ENCODE peak calls at places on chromosomes 1 and 21, in seven cellular contexts. S is endothelial cell of umbilical vein, J is HCT116, E is HepG2, V is K562, A is SK-N-SH, G is H1. Y is an unnamed sample.

GRCh38 chr1:119582801-119583200 is 65.3 kb downstream of the ZNF697 start:
- DNase-seq in S (peak; percentile 62), J (peak; percentile 48), E (peak; percentile 39), V (peak; percentile 29), A (peak; percentile 19), G (peak; percentile 15), Y (no peak)

GRCh38 chr1:6545276-6545934 is 8.9 kb downstream of the NOL9 start:
- DNase-seq in S (peak; percentile 44), J (no peak), E (no peak), V (no peak), A (no peak), G (no peak), Y (no peak)

GRCh38 chr1:32336963-32337675 is 1.1 kb upstream of the MARCKSL1 start:
- DNase-seq in S (no peak), J (no peak), E (no peak), V (peak; percentile 49), A (no peak), G (no peak), Y (peak; percentile 76)

GRCh38 chr1:202112864-202113689 is 9.6 kb upstream of the GPR37L1 start:
- DNase-seq in S (no peak), J (no peak), E (no peak), V (no peak), A (no peak), G (no peak), Y (no peak)

GRCh38 chr1:11337536-11338350 is 64.7 kb downstream of the UBIAD1 start:
- DNase-seq in S (peak; percentile 51), J (peak; percentile 19), E (peak; percentile 23), V (peak; percentile 92), A (peak; percentile 88), G (no peak), Y (no peak)

GRCh38 chr1:1910651-1911389 is 4.2 kb upstream of the CALML6 start:
- DNase-seq in S (no peak), J (no peak), E (no peak), V (no peak), A (no peak), G (no peak), Y (no peak)

GRCh38 chr21:32595431-32595830 is 10.1 kb upstream of the TCP10L start:
- DNase-seq in S (no peak), J (no peak), E (no peak), V (no peak), A (no peak), G (no peak), Y (no peak)

GRCh38 chr1:93979718-93980319 is 70.6 kb upstream of the GCLM start:
- DNase-seq in S (peak; percentile 18), J (no peak), E (peak; percentile 93), V (no peak), A (no peak), G (no peak), Y (no peak)

GRCh38 chr1:161381707-161382106 is 14.0 kb upstream of the CFAP126 start:
- DNase-seq in S (peak; percentile 60), J (no peak), E (no peak), V (no peak), A (no peak), G (no peak), Y (no peak)

GRCh38 chr21:18951291-18952038 is 547.9 kb upstream of the TMPRSS15 start:
- DNase-seq in S (no peak), J (no peak), E (no peak), V (peak; percentile 6), A (peak; percentile 8), G (peak; percentile 9), Y (no peak)

GRCh38 chr1:1092890-1093609 is 18.9 kb upstream of the RNF223 start:
- DNase-seq in S (no peak), J (no peak), E (no peak), V (no peak), A (peak; percentile 14), G (no peak), Y (no peak)

GRCh38 chr1:14765773-14766172 is 167.3 kb downstream of the KAZN start:
- DNase-seq in S (no peak), J (no peak), E (no peak), V (no peak), A (no peak), G (no peak), Y (no peak)

GRCh38 chr1:23369335-23370013 is at the start of gene ZNF436:
- DNase-seq in S (peak; percentile 93), J (no peak), E (peak; percentile 41), V (peak; percentile 34), A (peak; percentile 72), G (no peak), Y (no peak)

GRCh38 chr1:147515046-147515869 is 26.0 kb upstream of the BCL9 start:
- DNase-seq in S (no peak), J (peak; percentile 62), E (peak; percentile 87), V (no peak), A (no peak), G (no peak), Y (no peak)

GRCh38 chr1:226473325-226473724 is 65.4 kb upstream of the PARP1 start:
- DNase-seq in S (no peak), J (no peak), E (no peak), V (no peak), A (peak; percentile 44), G (no peak), Y (no peak)

GRCh38 chr21:45951676-45952075 is 29.9 kb upstream of the COL6A1 start:
- DNase-seq in S (no peak), J (no peak), E (no peak), V (no peak), A (no peak), G (no peak), Y (no peak)

GRCh38 chr1:221118176-221118937 is 239.1 kb downstream of the HLX start:
- DNase-seq in S (no peak), J (no peak), E (no peak), V (no peak), A (no peak), G (no peak), Y (no peak)

GRCh38 chr1:147243228-147243685 is 773 bp downstream of the CHD1L start:
- DNase-seq in S (peak; percentile 70), J (no peak), E (peak; percentile 24), V (no peak), A (peak; percentile 65), G (no peak), Y (no peak)

GRCh38 chr1:77446841-77447555 is 165.2 kb downstream of the AK5 start:
- DNase-seq in S (peak; percentile 57), J (no peak), E (no peak), V (no peak), A (no peak), G (no peak), Y (no peak)

DNA sequence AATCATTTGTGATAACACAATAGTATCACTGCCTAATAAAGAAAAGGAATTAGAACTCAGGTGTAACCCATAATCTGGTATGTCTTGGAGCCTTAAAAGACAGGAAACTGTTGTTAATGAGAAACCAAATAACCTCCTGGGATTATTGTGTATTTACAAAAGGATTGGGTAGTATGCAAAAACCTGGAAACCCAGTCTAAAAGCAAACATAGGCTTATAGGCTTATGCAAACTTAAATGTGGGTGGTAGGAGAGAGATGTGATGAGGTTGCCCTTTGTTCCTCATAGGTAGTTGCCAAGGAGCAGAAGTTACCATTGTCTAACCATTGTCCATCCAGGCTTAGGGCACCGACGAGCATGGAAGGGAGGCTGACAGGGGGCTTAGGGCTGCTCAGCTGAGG is 165.8 kb downstream of the AK5 start:
- DNase-seq in S (no peak), J (no peak), E (peak; percentile 3), V (no peak), A (no peak), G (no peak), Y (no peak)
- TF ChIP-seq MAX in S (no peak), J (no peak), E (no peak), V (no peak), A (no peak), G (no peak), Y (no peak)

GRCh38 chr1:85047144-85047471 is 1.2 kb downstream of the MCOLN3 start:
- DNase-seq in S (no peak), J (no peak), E (no peak), V (no peak), A (no peak), G (no peak), Y (no peak)
- H3K27me3 ChIP-seq in S (peaks cover 55% of the 10 kb centered on the region), J (no peaks in the 10 kb centered on the region), E (peaks cover 4% of the 10 kb centered on the region), V (peaks cover 35% of the 10 kb centered on the region), A (peaks cover 67% of the 10 kb centered on the region), G (peaks cover 19% of the 10 kb centered on the region), Y (no peaks in the 10 kb centered on the region)

GRCh38 chr1:16124377-16125087 is 31.3 kb downstream of the EPHA2 start:
- DNase-seq in S (no peak), J (no peak), E (no peak), V (no peak), A (no peak), G (no peak), Y (no peak)
- TF ChIP-seq MAX in S (no peak), J (no peak), E (no peak), V (no peak), A (no peak), G (no peak), Y (no peak)

GRCh38 chr1:116352349-116352813 is 20.7 kb upstream of the ATP1A1 start:
- DNase-seq in S (no peak), J (no peak), E (no peak), V (no peak), A (no peak), G (no peak), Y (no peak)
- H3K27me3 ChIP-seq in S (no peaks in the 10 kb centered on the region), J (no peaks in the 10 kb centered on the region), E (no peaks in the 10 kb centered on the region), V (no peaks in the 10 kb centered on the region), A (no peaks in the 10 kb centered on the region), G (no peaks in the 10 kb centered on the region), Y (no peaks in the 10 kb centered on the region)

GRCh38 chr1:25743164-25744139 is 56.5 kb upstream of the SELENON start:
- DNase-seq in S (peak; percentile 79), J (no peak), E (no peak), V (no peak), A (no peak), G (no peak), Y (no peak)
- TF ChIP-seq MAX in S (peak; percentile 20), J (no peak), E (no peak), V (no peak), A (no peak), G (no peak), Y (no peak)

GRCh38 chr1:190478193-190479007 is 736 bp upstream of the BRINP3 start:
- DNase-seq in S (peak; percentile 49), J (peak; percentile 48), E (no peak), V (no peak), A (peak; percentile 43), G (no peak), Y (no peak)
- H3K27me3 ChIP-seq in S (peaks cover 34% of the 10 kb centered on the region), J (no peaks in the 10 kb centered on the region), E (no peaks in the 10 kb centered on the region), V (no peaks in the 10 kb centered on the region), A (no peaks in the 10 kb centered on the region), G (peaks cover 10% of the 10 kb centered on the region), Y (peaks cover 8% of the 10 kb centered on the region)

DNA sequence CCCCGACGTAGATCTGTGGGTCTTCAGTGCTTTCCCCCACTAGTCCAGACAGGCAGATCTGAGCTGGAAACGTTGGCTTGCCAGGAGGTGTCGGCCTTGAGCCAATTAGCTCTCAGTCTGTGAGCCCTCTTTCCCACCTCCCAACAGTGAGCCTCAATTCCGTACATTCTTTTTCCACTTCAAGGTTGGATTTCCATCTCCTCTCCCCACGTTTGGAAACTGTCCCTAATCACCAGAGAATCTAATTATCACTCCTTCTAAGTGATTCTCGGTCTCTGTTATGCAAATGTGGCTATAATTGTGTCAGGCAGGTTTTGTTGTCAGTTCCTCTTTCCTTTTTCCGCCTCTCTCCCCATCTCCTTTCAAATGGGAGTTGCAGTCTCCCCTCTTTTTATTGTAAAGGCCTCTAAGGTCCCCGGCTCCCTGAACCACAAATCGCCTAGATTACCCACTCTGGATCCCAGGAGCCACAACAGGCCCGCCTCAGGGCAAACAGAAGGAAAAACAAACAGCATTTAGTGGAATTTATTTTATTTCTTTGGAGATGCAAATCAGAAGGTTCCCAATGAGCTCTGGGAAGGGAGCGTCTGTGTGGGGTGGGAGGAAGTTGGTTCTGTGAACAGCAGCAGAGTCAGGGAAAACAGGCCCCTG is 29.4 kb upstream of the LRRN2 start:
- DNase-seq in S (no peak), J (no peak), E (no peak), V (no peak), A (peak; percentile 50), G (no peak), Y (peak; percentile 51)
- TF ChIP-seq MAX in S (no peak), J (no peak), E (no peak), V (peak; percentile 38), A (no peak), G (no peak), Y (no peak)

Y was measured in GM12878.